ENCODE peak calls at places on chromosome 6, in five cellular contexts. H is lower leg skin; M is cerebellar cortex; E is stimulated activated CD4-positive, alpha-beta T cell treated with anti-CD3 and anti-CD28 coated beads, Interleukin-12 subunit alpha, Interleukin-12 subunit beta, amount 100 ng/mL, for 4 hours; K is progenitor cell of endocrine pancreas. F is an unnamed sample.
A peak's percentile ranks its signal among the peaks of the same experiment; 100 is the strongest.

GRCh38 chr6:95576621-95577316 is 566 bp upstream of the MANEA start:
- DNase-seq in H (no peak), M (peak; percentile 46), E (no peak), K (no peak), F (no peak)

GRCh38 chr6:32459781-32460424 is 20.2 kb downstream of the HLA-DRA start:
- DNase-seq in H (no peak), M (no peak), E (no peak), K (no peak), F (no peak)

GRCh38 chr6:161232001-161232400 is 41.9 kb downstream of the AGPAT4 start:
- DNase-seq in H (no peak), M (no peak), E (no peak), K (no peak), F (no peak)

GRCh38 chr6:31120151-31120915 is at the start of gene CDSN:
- DNase-seq in H (no peak), M (no peak), E (no peak), K (no peak), F (no peak)

GRCh38 chr6:84867521-84867920 is 103.1 kb upstream of the TBX18 start:
- DNase-seq in H (no peak), M (no peak), E (no peak), K (no peak), F (no peak)

GRCh38 chr6:89970609-89971337 is 76.5 kb downstream of the GJA10 start:
- DNase-seq in H (no peak), M (peak; percentile 92), E (no peak), K (peak; percentile 19), F (no peak)

GRCh38 chr6:22631101-22631500 is 61.7 kb downstream of the HDGFL1 start:
- DNase-seq in H (no peak), M (no peak), E (no peak), K (no peak), F (no peak)

GRCh38 chr6:39330476-39330875 is 8.0 kb upstream of the KCNK16 start:
- DNase-seq in H (no peak), M (no peak), E (no peak), K (no peak), F (no peak)

GRCh38 chr6:15152720-15153119 is 93.1 kb upstream of the JARID2 start:
- DNase-seq in H (no peak), M (peak; percentile 37), E (no peak), K (no peak), F (no peak)

GRCh38 chr6:125057392-125058246 is 95.4 kb downstream of the RNF217 start:
- DNase-seq in H (no peak), M (no peak), E (no peak), K (no peak), F (no peak)

GRCh38 chr6:3379482-3380060 is 77.3 kb downstream of the SLC22A23 start:
- DNase-seq in H (no peak), M (no peak), E (no peak), K (no peak), F (no peak)

GRCh38 chr6:166411721-166412151 is 29.0 kb upstream of the MPC1 start:
- DNase-seq in H (no peak), M (no peak), E (no peak), K (no peak), F (no peak)

GRCh38 chr6:6497976-6498375 is 90.5 kb upstream of the LY86 start:
- DNase-seq in H (no peak), M (no peak), E (no peak), K (no peak), F (no peak)

GRCh38 chr6:11366934-11367637 is 134.6 kb upstream of the NEDD9 start:
- DNase-seq in H (no peak), M (no peak), E (no peak), K (no peak), F (no peak)